ENCODE peak calls at places on chromosomes 5 and 9, in five cellular contexts. S is HepG2, G is SK-N-SH, Y is GM12878, F is K562. C is an unnamed sample.

GRCh38 chr5:88674262-88675158 is 208.5 kb downstream of the MEF2C start:
- DNase-seq in S (no peak), G (no peak), Y (no peak), F (no peak), C (no peak)

GRCh38 chr5:93909356-93909755 is 168.0 kb upstream of the POU5F2 start:
- DNase-seq in S (no peak), G (peak), Y (no peak), F (no peak), C (no peak)

GRCh38 chr5:113034182-113034773 is 57.7 kb downstream of the DCP2 start:
- DNase-seq in S (no peak), G (no peak), Y (no peak), F (no peak), C (no peak)

GRCh38 chr5:128546658-128547281 is 8.7 kb upstream of the FBN2 start:
- DNase-seq in S (no peak), G (no peak), Y (no peak), F (no peak), C (no peak)

GRCh38 chr5:96668725-96669124 is 6.5 kb downstream of the CAST start:
- DNase-seq in S (no peak), G (no peak), Y (no peak), F (no peak), C (no peak)

GRCh38 chr5:180069589-180070247 is 1.8 kb downstream of the RNF130 start:
- DNase-seq in S (peak), G (no peak), Y (no peak), F (peak), C (peak)

GRCh38 chr5:141515141-141515540 is 26.3 kb downstream of the PCDHGC5 start:
- DNase-seq in S (no peak), G (no peak), Y (no peak), F (no peak), C (no peak)

GRCh38 chr9:107952773-107953172 is 463.2 kb upstream of the KLF4 start:
- DNase-seq in S (no peak), G (no peak), Y (no peak), F (no peak), C (no peak)

GRCh38 chr9:87371801-87372374 is 125.8 kb upstream of the DAPK1 start:
- DNase-seq in S (no peak), G (no peak), Y (no peak), F (no peak), C (no peak)

GRCh38 chr5:151008906-151009305 is 11.5 kb upstream of the GPX3 start:
- DNase-seq in S (no peak), G (no peak), Y (no peak), F (no peak), C (no peak)

GRCh38 chr9:89428901-89429890 is 68.7 kb downstream of the SEMA4D start:
- DNase-seq in S (no peak), G (no peak), Y (no peak), F (peak), C (no peak)

GRCh38 chr5:51652980-51653379 is 269.7 kb downstream of the ISL1 start:
- DNase-seq in S (no peak), G (no peak), Y (no peak), F (no peak), C (no peak)

GRCh38 chr5:141476132-141476909 is 555 bp downstream of the PCDHGC3 start:
- DNase-seq in S (no peak), G (peak), Y (no peak), F (no peak), C (no peak)

GRCh38 chr5:30539004-30539634 is 654.4 kb upstream of the CDH6 start:
- DNase-seq in S (no peak), G (no peak), Y (no peak), F (no peak), C (no peak)

GRCh38 chr5:137833463-137833862 is 34.2 kb upstream of the MYOT start:
- DNase-seq in S (peak), G (no peak), Y (no peak), F (peak), C (no peak)

GRCh38 chr5:64166201-64166959 is 737 bp downstream of the RNF180 start:
- DNase-seq in S (no peak), G (no peak), Y (no peak), F (no peak), C (no peak)

GRCh38 chr5:164746723-164747122 is 1241.3 kb downstream of the MAT2B start:
- DNase-seq in S (no peak), G (no peak), Y (no peak), F (no peak), C (no peak)

GRCh38 chr9:98488578-98489312 is 220.0 kb downstream of the GABBR2 start:
- DNase-seq in S (no peak), G (no peak), Y (no peak), F (no peak), C (no peak)

GRCh38 chr9:134067904-134068741 is at the start of gene BRD3:
- DNase-seq in S (peak), G (peak), Y (peak), F (peak), C (peak)

GRCh38 chr9:22054529-22054928 is 45.4 kb upstream of the CDKN2B start:
- DNase-seq in S (no peak), G (no peak), Y (no peak), F (no peak), C (no peak)

GRCh38 chr5:30693326-30693725 is 500.2 kb upstream of the CDH6 start:
- DNase-seq in S (no peak), G (no peak), Y (no peak), F (no peak), C (no peak)

GRCh38 chr9:16673171-16673570 is 197.3 kb downstream of the BNC2 start:
- DNase-seq in S (no peak), G (no peak), Y (no peak), F (no peak), C (no peak)

GRCh38 chr5:136036991-136037705 is 8.4 kb downstream of the TGFBI start:
- DNase-seq in S (no peak), G (no peak), Y (peak), F (no peak), C (peak)

GRCh38 chr5:58922392-58923171 is 339.7 kb downstream of the RAB3C start:
- DNase-seq in S (no peak), G (no peak), Y (no peak), F (no peak), C (no peak)

GRCh38 chr5:2642684-2643325 is 108.7 kb downstream of the IRX2 start:
- DNase-seq in S (no peak), G (no peak), Y (no peak), F (no peak), C (no peak)

GRCh38 chr9:37295178-37295577 is 127.3 kb upstream of the GRHPR start:
- DNase-seq in S (no peak), G (no peak), Y (no peak), F (no peak), C (no peak)

GRCh38 chr5:109387408-109387974 is 22.3 kb downstream of the PJA2 start:
- DNase-seq in S (no peak), G (no peak), Y (no peak), F (no peak), C (no peak)

GRCh38 chr9:98842510-98842909 is 35.0 kb downstream of the GALNT12 start:
- DNase-seq in S (no peak), G (no peak), Y (no peak), F (no peak), C (no peak)

GRCh38 chr5:138241688-138242547 is 28.8 kb upstream of the CDC23 start:
- DNase-seq in S (peak), G (peak), Y (no peak), F (peak), C (no peak)

GRCh38 chr9:93295031-93295430 is 111.1 kb downstream of the WNK2 start:
- DNase-seq in S (no peak), G (peak), Y (no peak), F (no peak), C (no peak)

GRCh38 chr5:74174366-74174765 is 466.2 kb downstream of the ENC1 start:
- DNase-seq in S (no peak), G (no peak), Y (no peak), F (no peak), C (no peak)

GRCh38 chr9:132630116-132630515 is 39.7 kb downstream of the DDX31 start:
- DNase-seq in S (no peak), G (no peak), Y (no peak), F (no peak), C (no peak)

GRCh38 chr5:115842089-115842881 is 550 bp downstream of the AP3S1 start:
- DNase-seq in S (peak), G (peak), Y (no peak), F (peak), C (peak)

GRCh38 chr9:35814106-35814840 is 569 bp downstream of the HINT2 start:
- DNase-seq in S (peak), G (peak), Y (no peak), F (peak), C (no peak)

GRCh38 chr5:69502375-69503143 is 10.0 kb downstream of the OCLN start:
- DNase-seq in S (peak), G (no peak), Y (no peak), F (no peak), C (no peak)

GRCh38 chr9:115204827-115205506 is 87.0 kb upstream of the TNC start:
- DNase-seq in S (no peak), G (no peak), Y (no peak), F (no peak), C (no peak)

GRCh38 chr5:61289669-61290363 is 42.2 kb upstream of the ZSWIM6 start:
- DNase-seq in S (no peak), G (no peak), Y (no peak), F (no peak), C (no peak)

GRCh38 chr9:105978336-105978735 is 284.0 kb downstream of the TMEM38B start:
- DNase-seq in S (no peak), G (no peak), Y (no peak), F (no peak), C (no peak)

GRCh38 chr9:69131682-69132081 is 42.4 kb upstream of the TJP2 start:
- DNase-seq in S (peak), G (no peak), Y (no peak), F (no peak), C (no peak)

GRCh38 chr5:168424506-168425298 is 61.6 kb upstream of the RARS1 start:
- DNase-seq in S (no peak), G (no peak), Y (no peak), F (no peak), C (no peak)

GRCh38 chr5:103464801-103465484 is 97.6 kb downstream of the NUDT12 start:
- DNase-seq in S (no peak), G (no peak), Y (no peak), F (no peak), C (no peak)

GRCh38 chr5:103466494-103466893 is 96.1 kb downstream of the NUDT12 start:
- DNase-seq in S (no peak), G (no peak), Y (no peak), F (no peak), C (no peak)

GRCh38 chr5:103469288-103470065 is 93.1 kb downstream of the NUDT12 start:
- DNase-seq in S (no peak), G (no peak), Y (no peak), F (no peak), C (no peak)

GRCh38 chr5:103467831-103468230 is 94.8 kb downstream of the NUDT12 start:
- DNase-seq in S (no peak), G (no peak), Y (no peak), F (no peak), C (no peak)

GRCh38 chr5:103465891-103466290 is 96.7 kb downstream of the NUDT12 start:
- DNase-seq in S (no peak), G (no peak), Y (no peak), F (no peak), C (no peak)
- TF ChIP-seq CTCF in S (no peak), G (no peak), Y (no peak), F (no peak), C (no peak)

GRCh38 chr9:85215936-85216335 is 525.8 kb downstream of the AGTPBP1 start:
- DNase-seq in S (no peak), G (no peak), Y (no peak), F (no peak), C (no peak)
- TF ChIP-seq REST in S (no peak), G (no peak), Y (no peak), F (no peak), C (no peak)

DNA sequence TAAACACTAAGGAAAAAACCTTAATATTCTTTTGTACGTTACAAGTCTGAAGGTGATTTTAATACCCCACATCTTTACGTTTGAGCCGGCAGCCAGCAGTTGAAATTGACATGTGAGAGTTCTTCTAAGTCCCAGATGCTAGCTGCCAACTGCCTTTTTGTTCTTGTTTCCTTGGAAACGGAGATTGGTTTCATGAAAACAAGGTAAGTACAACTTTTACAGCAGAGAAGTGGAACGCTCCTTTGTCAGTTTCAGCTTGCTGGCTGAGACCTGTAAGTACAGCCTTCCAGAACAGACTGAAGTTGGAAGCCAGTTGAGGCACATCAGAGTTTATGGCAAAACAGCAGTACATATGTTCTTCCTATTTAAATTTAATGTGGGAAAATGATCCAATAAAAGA is 1018.4 kb upstream of the ARRDC3 start:
- DNase-seq in S (no peak), G (no peak), Y (no peak), F (no peak), C (no peak)
- TF ChIP-seq GABPA in S (no peak), G (no peak), Y (no peak), F (no peak), C (no peak)

GRCh38 chr9:29390859-29391258 is 1817.6 kb upstream of the C9orf72 start:
- DNase-seq in S (no peak), G (no peak), Y (no peak), F (no peak), C (no peak)
- TF ChIP-seq CTCF in S (no peak), G (no peak), Y (no peak), F (no peak), C (no peak)